ENCODE peak calls at places on chromosome 4, in four cellular contexts. O, K, D and Z are unnamed samples.

GRCh38 chr4:73127839-73128448 is 58.4 kb upstream of the COX18 start:
- DNase-seq in D (no peak), K (peak), O (no peak), Z (no peak)

GRCh38 chr4:26431461-26432165 is 58.7 kb downstream of the CCKAR start:
- DNase-seq in O (no peak), D (no peak), K (no peak), Z (no peak)

GRCh38 chr4:32826169-32826568 is 2106.0 kb downstream of the PCDH7 start:
- DNase-seq in O (no peak), K (no peak), D (no peak), Z (no peak)

GRCh38 chr4:85860066-85860465 is 385.1 kb downstream of the ARHGAP24 start:
- DNase-seq in D (no peak), O (no peak), K (no peak), Z (no peak)

GRCh38 chr4:156898373-156899117 is 73.1 kb downstream of the PDGFC start:
- DNase-seq in O (no peak), K (peak), D (no peak), Z (no peak)

GRCh38 chr4:184752496-184753275 is 18.8 kb upstream of the CENPU start:
- DNase-seq in K (no peak), O (no peak), D (no peak), Z (no peak)

GRCh38 chr4:70183168-70183939 is 12.2 kb upstream of the ODAM start:
- DNase-seq in O (peak), K (peak), D (no peak), Z (peak)

GRCh38 chr4:128288689-128289106 is 1.1 kb upstream of the PGRMC2 start:
- DNase-seq in O (no peak), K (no peak), D (peak), Z (no peak)

GRCh38 chr4:8229341-8229975 is 30.4 kb downstream of the SH3TC1 start:
- DNase-seq in K (no peak), D (no peak), O (no peak), Z (no peak)

GRCh38 chr4:3122081-3122563 is 47.6 kb downstream of the HTT start:
- DNase-seq in K (no peak), D (no peak), O (no peak), Z (no peak)

GRCh38 chr4:30722916-30723270 is 2.7 kb downstream of the PCDH7 start:
- DNase-seq in O (no peak), K (no peak), D (no peak), Z (no peak)

GRCh38 chr4:125306533-125306932 is 8.2 kb upstream of the FAT4 start:
- DNase-seq in K (no peak), O (no peak), D (no peak), Z (no peak)

GRCh38 chr4:1260418-1261106 is 11.6 kb upstream of the CTBP1 start:
- DNase-seq in K (no peak), O (no peak), D (no peak), Z (no peak)

GRCh38 chr4:20760053-20760452 is 59.8 kb downstream of the PACRGL start:
- DNase-seq in O (no peak), D (no peak), K (no peak), Z (no peak)

GRCh38 chr4:163592207-163592606 is 97.7 kb downstream of the TMA16 start:
- DNase-seq in D (no peak), O (no peak), K (no peak), Z (no peak)

GRCh38 chr4:173505924-173506779 is 23.9 kb downstream of the HAND2 start:
- DNase-seq in K (peak), D (peak), O (no peak), Z (no peak)

GRCh38 chr4:113758361-113758760 is 3.2 kb downstream of the CAMK2D start:
- DNase-seq in K (no peak), D (no peak), O (no peak), Z (no peak)

GRCh38 chr4:83285022-83285387 is 407 bp upstream of the COQ2 start:
- DNase-seq in D (no peak), O (no peak), K (no peak), Z (no peak)

GRCh38 chr4:29541757-29542156 is 1178.4 kb upstream of the PCDH7 start:
- DNase-seq in D (no peak), K (no peak), O (no peak), Z (no peak)

GRCh38 chr4:26873391-26874026 is 12.9 kb downstream of the STIM2 start:
- DNase-seq in D (no peak), K (no peak), O (no peak), Z (no peak)

GRCh38 chr4:84917087-84917821 is 49.2 kb downstream of the WDFY3 start:
- DNase-seq in K (no peak), D (no peak), O (no peak), Z (no peak)

GRCh38 chr4:76301775-76302162 is 4.8 kb upstream of the STBD1 start:
- DNase-seq in K (peak), D (no peak), O (no peak), Z (no peak)
- H3K9ac ChIP-seq in K (peak), D (no peak), O (no peak), Z (no peak)

DNA sequence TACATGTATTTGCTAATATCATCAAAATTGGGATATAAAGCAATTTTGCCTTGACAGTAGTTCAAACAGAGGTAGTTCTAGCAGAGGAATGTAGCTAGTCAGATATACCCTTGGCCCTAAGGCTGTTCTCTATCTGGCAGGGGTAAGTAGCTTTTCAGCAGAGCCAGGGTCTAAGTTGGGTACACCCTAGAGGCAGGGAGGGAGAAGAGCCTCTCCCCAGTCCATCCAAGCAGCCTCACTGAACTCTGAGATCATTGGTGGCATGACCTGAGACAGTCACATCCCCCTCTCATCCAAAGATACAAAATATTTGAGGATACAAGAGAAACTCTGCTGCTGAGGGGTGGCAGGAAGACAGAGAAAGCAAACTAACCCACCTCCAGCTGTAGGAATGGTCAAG is 343.7 kb downstream of the DHX15 start:
- DNase-seq in O (no peak), K (no peak), D (no peak), Z (no peak)
- TF ChIP-seq SUZ12 in O (no peak), K (no peak), D (no peak), Z (no peak)

GRCh38 chr4:48360285-48360965 is 19.1 kb downstream of the SLAIN2 start:
- DNase-seq in K (no peak), D (no peak), O (no peak), Z (no peak)
- H3K9ac ChIP-seq in K (no peak), D (no peak), O (no peak), Z (no peak)

GRCh38 chr4:65083076-65083475 is 587.2 kb downstream of the EPHA5 start:
- DNase-seq in D (no peak), O (no peak), K (no peak), Z (no peak)
- TF ChIP-seq SUZ12 in D (no peak), O (no peak), K (no peak), Z (no peak)

DNA sequence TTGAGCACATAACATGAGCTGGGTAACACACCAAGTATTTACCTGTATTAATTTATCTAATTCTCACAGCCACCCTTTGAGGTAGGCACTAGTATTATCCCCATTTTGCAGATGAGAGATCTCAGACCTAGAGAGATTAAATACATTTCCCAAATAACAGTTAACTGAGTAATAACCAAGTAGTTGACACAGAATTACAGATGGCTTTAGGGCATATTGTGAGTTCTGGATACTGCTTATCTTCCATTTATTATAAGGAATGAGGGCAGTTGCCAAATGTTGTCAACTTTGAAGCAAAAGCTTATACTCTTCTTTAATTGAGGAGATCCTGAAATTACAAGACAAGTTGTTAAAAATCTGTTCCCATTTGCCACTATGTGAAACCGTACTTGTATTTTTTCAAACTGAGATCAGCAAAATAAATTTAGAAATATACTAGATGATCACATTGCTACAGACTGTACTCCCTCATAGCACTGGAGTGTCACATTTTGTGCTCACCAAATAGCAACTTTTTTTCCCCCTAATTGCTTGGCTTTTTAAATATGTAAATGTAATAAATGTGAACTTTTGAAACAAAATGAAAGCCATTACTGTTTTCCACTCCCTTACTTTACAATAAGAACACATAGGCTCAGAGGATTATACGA is 62.0 kb downstream of the ZNF827 start:
- DNase-seq in O (no peak), D (no peak), K (no peak), Z (no peak)
- H3K9ac ChIP-seq in O (no peak), D (no peak), K (no peak), Z (no peak)